ENCODE peak calls at places on chromosome 12, in ten cellular contexts. X, F, L, T, W, S, C, Y, R and K are unnamed samples.

GRCh38 chr12:66074561-66074960 is 56.0 kb downstream of the LLPH start:
- DNase-seq in T (no peak), X (no peak), C (no peak), W (no peak), L (no peak), R (no peak), F (no peak), Y (no peak), S (no peak), K (peak)

GRCh38 chr12:65602579-65603295 is 221.5 kb upstream of the HMGA2 start:
- DNase-seq in S (peak), T (peak), R (peak), L (peak), W (peak), F (peak), C (peak), X (peak), Y (peak), K (peak)

GRCh38 chr12:28415755-28416154 is 225.5 kb downstream of the CCDC91 start:
- DNase-seq in R (no peak), W (no peak), X (no peak), L (no peak), T (peak), Y (no peak), S (no peak), F (no peak), C (no peak), K (peak)

GRCh38 chr12:122955151-122955550 is 11.1 kb downstream of the ABCB9 start:
- DNase-seq in W (no peak), C (no peak), T (no peak), F (no peak), X (no peak), R (no peak), S (no peak), L (no peak), Y (no peak), K (peak)

GRCh38 chr12:100058482-100059029 is 73.8 kb upstream of the ANKS1B start:
- DNase-seq in T (peak), F (no peak), R (no peak), Y (no peak), W (no peak), L (no peak), X (no peak), S (no peak), C (no peak), K (peak)

GRCh38 chr12:123118397-123118945 is 32.4 kb downstream of the PITPNM2 start:
- DNase-seq in W (no peak), Y (no peak), L (no peak), S (peak), R (no peak), F (peak), T (no peak), C (no peak), X (no peak), K (peak)

GRCh38 chr12:116196752-116197718 is 80.5 kb downstream of the MED13L start:
- DNase-seq in C (no peak), L (peak), R (no peak), W (no peak), S (no peak), F (no peak), Y (no peak), T (peak), X (no peak), K (peak)

GRCh38 chr12:50642035-50642451 is 121.9 kb upstream of the ATF1 start:
- DNase-seq in C (no peak), L (no peak), W (no peak), S (no peak), X (no peak), T (peak), Y (peak), F (no peak), R (no peak), K (peak)

GRCh38 chr12:89244536-89244935 is 107.8 kb downstream of the DUSP6 start:
- DNase-seq in W (no peak), S (no peak), C (peak), F (no peak), X (no peak), Y (no peak), T (peak), R (no peak), L (no peak), K (peak)

GRCh38 chr12:64256166-64256800 is 34.2 kb upstream of the KICS2 start:
- DNase-seq in F (no peak), Y (no peak), S (no peak), X (no peak), T (peak), L (no peak), R (no peak), C (no peak), W (no peak), K (peak)

GRCh38 chr12:1518763-1519516 is 75.4 kb downstream of the FBXL14 start:
- DNase-seq in X (no peak), S (no peak), F (no peak), Y (no peak), T (peak), L (no peak), W (no peak), C (no peak), R (peak), K (peak)

DNA sequence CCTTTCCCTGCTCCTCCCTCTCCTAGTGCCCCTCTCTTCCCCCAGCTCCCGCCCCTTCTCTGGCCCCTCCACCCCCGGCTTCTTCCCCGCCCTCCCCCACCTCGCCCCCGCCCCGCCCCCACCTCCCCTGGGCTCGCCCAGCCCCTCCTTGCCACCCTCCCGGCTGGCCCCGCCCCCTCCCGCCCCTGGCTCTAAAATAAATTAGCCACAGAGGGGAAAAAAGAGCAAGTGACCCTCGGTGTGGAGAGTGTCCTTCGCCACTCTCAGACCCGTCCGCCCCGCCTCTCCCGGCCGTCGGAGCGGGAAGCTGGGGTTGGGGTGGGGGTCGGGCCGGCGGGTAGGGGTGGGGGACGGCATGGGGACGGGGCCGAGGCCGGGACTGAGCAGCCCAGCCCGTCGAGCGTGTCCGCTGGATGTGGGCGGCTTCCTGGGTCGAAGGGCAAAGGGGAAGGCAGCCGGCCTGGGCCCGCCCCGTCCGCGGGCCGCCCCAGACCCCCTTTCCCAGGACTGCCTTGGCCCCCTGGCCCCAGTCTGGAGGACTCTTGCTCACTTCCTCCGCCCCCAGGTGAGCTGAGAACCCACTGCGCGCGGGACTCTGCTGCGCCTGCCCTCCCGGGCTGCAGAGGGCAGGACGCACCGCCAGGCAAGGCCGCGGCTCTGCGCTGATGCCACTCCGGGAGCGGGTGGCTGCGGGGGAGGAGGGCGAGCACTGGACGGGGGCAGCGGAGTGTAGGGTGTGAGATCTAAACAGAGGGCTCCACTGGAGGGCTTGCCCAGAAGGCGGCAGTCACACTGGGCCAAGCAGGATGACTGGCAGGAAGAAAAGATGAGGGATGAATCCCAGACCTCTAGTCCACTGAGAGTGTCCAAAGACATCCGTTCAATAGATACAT is 571 bp upstream of the FIGNL2 start:
- DNase-seq in L (no peak), X (no peak), R (no peak), F (no peak), C (no peak), W (no peak), T (no peak), S (no peak), Y (no peak), K (no peak)
- H3K4me3 ChIP-seq in L (no peak), X (no peak), R (peak), F (peak), C (no peak), W (peak), T (no peak), S (peak), Y (peak), K (no peak)

GRCh38 chr12:106301611-106302321 is 767 bp upstream of the TCP11L2 start:
- DNase-seq in X (peak), L (peak), C (peak), S (peak), F (peak), W (peak), R (peak), Y (peak), T (peak), K (peak)

GRCh38 chr12:106304797-106305196 is 2.3 kb downstream of the TCP11L2 start:
- DNase-seq in L (no peak), X (no peak), R (no peak), T (no peak), W (no peak), F (no peak), C (no peak), S (no peak), Y (no peak), K (no peak)

GRCh38 chr12:106304001-106304421 is 1.5 kb downstream of the TCP11L2 start:
- DNase-seq in X (no peak), R (no peak), L (no peak), C (no peak), W (no peak), S (no peak), Y (no peak), F (no peak), T (no peak), K (peak)

GRCh38 chr12:106302401-106303201 is at the start of gene TCP11L2:
- DNase-seq in S (peak), F (peak), L (peak), W (peak), X (peak), Y (peak), C (peak), T (peak), R (peak), K (peak)

DNA sequence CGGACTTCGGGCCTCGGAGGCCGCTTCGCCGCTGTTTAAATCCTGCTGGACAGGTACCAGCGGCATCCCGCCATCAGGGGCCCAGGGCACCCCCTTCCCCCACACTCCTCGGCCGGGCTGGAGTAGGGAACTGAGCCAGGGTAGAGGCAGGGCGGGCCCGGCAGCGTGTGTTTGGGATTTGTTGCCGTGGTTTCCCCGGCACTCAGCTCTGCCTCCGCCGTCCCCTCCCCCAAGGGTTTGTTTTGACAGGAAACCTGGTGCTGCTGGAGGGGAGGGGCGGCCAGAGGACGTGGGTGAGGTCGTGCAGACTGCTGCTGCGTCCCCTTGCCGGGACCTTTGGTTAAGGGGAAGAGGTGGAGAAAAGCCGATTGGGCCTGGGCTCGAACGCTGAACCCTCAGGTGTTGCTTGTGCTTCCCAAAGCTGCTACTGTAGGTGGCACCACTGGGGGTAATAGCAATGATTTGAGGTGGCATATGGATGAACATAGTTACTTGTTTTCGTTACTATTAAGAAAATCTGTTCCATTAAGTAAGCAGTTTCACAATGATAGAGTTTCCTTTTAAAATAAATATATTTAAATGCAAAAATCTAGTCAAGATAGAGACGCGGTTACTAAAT is 778 bp downstream of the TCP11L2 start:
- DNase-seq in Y (peak), R (peak), W (peak), X (peak), C (peak), S (peak), F (peak), T (peak), L (peak), K (peak)
- TF ChIP-seq CTCF in Y (peak), R (no peak), W (no peak), X (no peak), C (peak), S (no peak), F (no peak), T (no peak), L (no peak), K (no peak)

DNA sequence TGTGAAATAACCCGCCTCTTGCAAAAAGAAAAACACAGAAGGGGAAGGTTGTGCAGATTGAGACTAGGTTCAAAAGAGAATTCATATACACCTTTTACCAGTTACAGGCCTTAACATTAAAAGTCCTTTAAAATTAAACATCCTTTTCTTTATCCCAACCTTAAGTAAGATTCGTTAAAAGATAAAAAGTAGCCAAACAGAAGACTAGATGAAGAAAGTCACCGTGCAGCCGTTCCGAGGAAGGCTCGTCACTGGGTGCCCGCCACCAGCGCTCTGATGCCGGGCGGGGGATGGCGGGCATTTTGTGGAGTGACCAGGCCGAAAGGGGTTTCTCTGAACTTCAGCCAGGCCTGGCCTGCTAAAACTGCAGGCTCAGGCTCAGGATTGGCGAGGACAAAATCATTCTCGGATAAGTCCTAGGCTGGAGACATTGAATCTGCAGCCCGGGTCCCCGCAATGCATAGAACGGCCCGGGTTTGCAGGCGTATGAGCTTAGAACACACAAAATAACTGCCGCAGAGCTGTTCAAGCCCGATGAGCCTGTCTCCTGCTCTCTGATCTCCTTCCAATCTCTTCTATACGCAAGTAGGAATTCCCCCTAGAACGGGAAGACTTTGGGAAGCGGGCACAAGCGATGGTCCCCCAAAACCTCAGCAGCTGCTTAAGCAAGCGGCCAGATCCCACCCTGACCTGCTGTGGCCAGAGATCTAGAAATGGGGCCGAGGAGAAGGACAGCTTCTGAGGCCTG is 1.3 kb downstream of the TBX5 start:
- DNase-seq in Y (no peak), C (no peak), S (no peak), L (no peak), T (no peak), X (no peak), W (no peak), R (no peak), F (no peak), K (peak)
- H3K4me3 ChIP-seq in Y (no peak), C (no peak), S (no peak), L (no peak), T (no peak), X (no peak), W (no peak), R (peak), F (no peak), K (peak)

GRCh38 chr12:48286665-48287064 is 64.1 kb downstream of the ZNF641 start:
- DNase-seq in L (no peak), R (no peak), X (no peak), Y (no peak), T (peak), F (no peak), S (no peak), W (no peak), C (peak), K (peak)
- TF ChIP-seq CTCF in L (peak), R (peak), X (no peak), Y (peak), T (peak), F (no peak), S (peak), W (peak), C (peak), K (peak)

GRCh38 chr12:25053021-25053271 is 104.0 kb upstream of the BCAT1 start:
- DNase-seq in T (no peak), W (no peak), L (no peak), R (no peak), C (no peak), X (no peak), Y (no peak), S (no peak), F (no peak), K (no peak)
- H3K4me3 ChIP-seq in T (peak), W (peak), L (no peak), R (peak), C (peak), X (peak), Y (no peak), S (peak), F (no peak), K (no peak)

GRCh38 chr12:42490261-42490842 is 99.2 kb downstream of the PRICKLE1 start:
- DNase-seq in C (no peak), Y (no peak), L (no peak), W (no peak), F (no peak), R (no peak), S (no peak), T (no peak), X (no peak), K (no peak)
- TF ChIP-seq CTCF in C (no peak), Y (no peak), L (no peak), W (no peak), F (no peak), R (no peak), S (no peak), T (no peak), X (no peak), K (no peak)

GRCh38 chr12:101298426-101298825 is 18.5 kb downstream of the UTP20 start:
- DNase-seq in C (no peak), S (no peak), X (no peak), Y (no peak), T (peak), W (no peak), L (no peak), R (no peak), F (no peak), K (peak)

GRCh38 chr12:101299931-101300330 is 20.0 kb downstream of the UTP20 start:
- DNase-seq in S (no peak), F (no peak), W (no peak), T (no peak), X (no peak), L (no peak), Y (no peak), C (no peak), R (no peak), K (no peak)

GRCh38 chr12:101297661-101298060 is 17.8 kb downstream of the UTP20 start:
- DNase-seq in F (no peak), W (no peak), X (no peak), S (no peak), T (peak), L (no peak), Y (no peak), C (no peak), R (no peak), K (no peak)

GRCh38 chr12:101305226-101305779 is 25.4 kb downstream of the UTP20 start:
- DNase-seq in R (no peak), Y (no peak), S (no peak), T (no peak), W (no peak), L (no peak), F (no peak), C (no peak), X (no peak), K (no peak)

GRCh38 chr12:101299346-101299745 is 19.4 kb downstream of the UTP20 start:
- DNase-seq in T (peak), Y (no peak), S (no peak), W (no peak), C (no peak), R (no peak), X (no peak), L (no peak), F (no peak), K (peak)
- H3K4me3 ChIP-seq in T (no peak), Y (no peak), S (no peak), W (no peak), C (no peak), R (no peak), X (no peak), L (no peak), F (no peak), K (no peak)

DNA sequence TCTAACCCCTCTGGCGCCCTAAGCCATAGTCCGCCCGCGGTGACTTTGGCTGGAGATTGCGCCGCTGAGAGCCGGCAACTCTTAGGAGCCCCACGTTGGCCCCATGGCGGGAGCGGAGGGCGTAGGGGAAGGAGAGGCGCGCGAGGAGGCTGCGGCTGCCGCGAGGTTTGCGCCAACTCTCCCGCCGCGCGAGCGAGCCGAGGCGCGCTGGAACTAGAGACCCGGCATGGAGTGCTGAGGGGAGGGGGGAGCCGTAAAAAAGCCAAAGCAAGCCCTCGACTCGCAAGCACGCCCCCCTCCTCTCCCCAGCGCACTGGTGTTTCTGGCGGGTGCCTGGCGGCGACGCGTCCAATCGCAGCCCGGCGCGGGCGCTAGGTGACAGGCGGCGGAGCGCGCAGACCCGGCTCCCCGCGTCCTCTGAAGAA is at the start of gene SYT10:
- DNase-seq in C (no peak), S (no peak), T (no peak), F (no peak), W (peak), L (peak), Y (no peak), R (peak), X (no peak), K (no peak)
- TF ChIP-seq CTCF in C (no peak), S (no peak), T (no peak), F (no peak), W (no peak), L (no peak), Y (no peak), R (no peak), X (no peak), K (no peak)

GRCh38 chr12:105170139-105170538 is 62.6 kb downstream of the WASHC4 start:
- DNase-seq in T (no peak), F (no peak), S (no peak), X (no peak), W (no peak), Y (no peak), C (no peak), L (no peak), R (no peak), K (no peak)
- H3K4me3 ChIP-seq in T (no peak), F (no peak), S (no peak), X (no peak), W (no peak), Y (no peak), C (no peak), L (no peak), R (no peak), K (no peak)